ENCODE peak calls at places on chromosomes 1 and 21, in five cellular contexts. A, W, U, H and R are unnamed samples.

GRCh38 chr1:113982955-113983742 is 3.9 kb downstream of the OLFML3 start:
- DNase-seq in A (no peak), W (no peak), U (no peak), H (no peak), R (no peak)

GRCh38 chr21:44317241-44317782 is 17.5 kb downstream of the PFKL start:
- DNase-seq in A (no peak), W (no peak), U (no peak), H (no peak), R (no peak)

GRCh38 chr21:46289655-46290178 is 3.6 kb downstream of the YBEY start:
- DNase-seq in A (no peak), W (no peak), U (no peak), H (no peak), R (no peak)

GRCh38 chr1:241406421-241406820 is 49.4 kb upstream of the RGS7 start:
- DNase-seq in A (no peak), W (no peak), U (no peak), H (peak), R (no peak)

GRCh38 chr1:28580706-28581530 is 11.1 kb upstream of the RAB42 start:
- DNase-seq in A (no peak), W (peak), U (peak), H (peak), R (no peak)

GRCh38 chr1:150557813-150558212 is 8.6 kb downstream of the ADAMTSL4 start:
- DNase-seq in A (no peak), W (no peak), U (no peak), H (no peak), R (no peak)

GRCh38 chr1:81976539-81976938 is 175.8 kb downstream of the ADGRL2 start:
- DNase-seq in A (no peak), W (no peak), U (no peak), H (no peak), R (no peak)

GRCh38 chr1:204194080-204194479 is 2.2 kb downstream of the KISS1 start:
- DNase-seq in A (no peak), W (no peak), U (no peak), H (peak), R (no peak)

GRCh38 chr1:8015036-8015808 is 10.9 kb downstream of the ERRFI1 start:
- DNase-seq in A (no peak), W (peak), U (peak), H (peak), R (no peak)

GRCh38 chr1:232792949-232793348 is 12.3 kb upstream of the MAP10 start:
- DNase-seq in A (no peak), W (no peak), U (no peak), H (no peak), R (no peak)

GRCh38 chr1:44485229-44485932 is 80.3 kb downstream of the RNF220 start:
- DNase-seq in A (no peak), W (no peak), U (peak), H (peak), R (no peak)